ENCODE peak calls at places on chromosomes 13 and 19, in four cellular contexts. H is mesendoderm, J is H9, Z is neuronal stem cell. B is an unnamed sample.
A peak's percentile ranks its signal among the peaks of the same experiment; 100 is the strongest.

GRCh38 chr19:12868540-12869112 is 12.6 kb downstream of the DNASE2 start:
- DNase-seq in J (peak; percentile 71), Z (no peak), H (peak; percentile 69), B (no peak)

GRCh38 chr19:13557756-13558398 is 51.6 kb upstream of the CACNA1A start:
- DNase-seq in Z (no peak), J (peak; percentile 48), H (peak; percentile 31), B (no peak)

GRCh38 chr13:108827637-108828036 is 198.2 kb downstream of the MYO16 start:
- DNase-seq in H (no peak), Z (no peak), J (no peak), B (no peak)

GRCh38 chr19:10748924-10749434 is 31.1 kb downstream of the DNM2 start:
- DNase-seq in Z (no peak), J (no peak), H (no peak), B (peak; percentile 92)

GRCh38 chr13:104837756-104838155 is 1697.7 kb downstream of the EFNB2 start:
- DNase-seq in Z (no peak), J (no peak), H (no peak), B (no peak)

GRCh38 chr13:86710013-86710412 is 910.8 kb upstream of the SLITRK6 start:
- DNase-seq in H (no peak), J (no peak), Z (no peak), B (no peak)

GRCh38 chr19:17125052-17125727 is 49.6 kb downstream of the MYO9B start:
- DNase-seq in Z (no peak), J (no peak), H (no peak), B (no peak)

GRCh38 chr13:73412933-73413332 is 354.1 kb downstream of the KLF5 start:
- DNase-seq in J (no peak), Z (no peak), H (no peak), B (no peak)

GRCh38 chr19:33329727-33330126 is 27.4 kb upstream of the CEBPA start:
- DNase-seq in J (no peak), Z (no peak), H (no peak), B (no peak)

GRCh38 chr13:44735806-44736205 is 159.7 kb upstream of the TSC22D1 start:
- DNase-seq in Z (no peak), H (no peak), J (no peak), B (no peak)

GRCh38 chr19:10372698-10373097 is 7.7 kb downstream of the TYK2 start:
- DNase-seq in H (no peak), Z (no peak), J (no peak), B (no peak)

GRCh38 chr19:30605333-30605732 is 233.1 kb downstream of the ZNF536 start:
- DNase-seq in J (no peak), H (no peak), Z (no peak), B (no peak)

GRCh38 chr13:80881495-80882482 is 540.9 kb upstream of the SPRY2 start:
- DNase-seq in Z (no peak), J (no peak), H (no peak), B (no peak)
- H4K8ac ChIP-seq in Z (no peak overlapping the region), J (no peak overlapping the region), H (no peak overlapping the region), B (no peak overlapping the region)

GRCh38 chr19:48117515-48118330 is 7.1 kb upstream of the PLA2G4C start:
- DNase-seq in Z (no peak), H (no peak), J (peak; percentile 64), B (no peak)

GRCh38 chr19:48121066-48121465 is 10.4 kb upstream of the PLA2G4C start:
- DNase-seq in J (no peak), Z (no peak), H (no peak), B (no peak)

GRCh38 chr19:48121909-48122371 is 11.3 kb upstream of the PLA2G4C start:
- DNase-seq in H (no peak), J (no peak), Z (no peak), B (no peak)

GRCh38 chr19:48122421-48122820 is 11.8 kb upstream of the PLA2G4C start:
- DNase-seq in H (no peak), J (peak; percentile 14), Z (no peak), B (no peak)

GRCh38 chr19:48120505-48120904 is 9.9 kb upstream of the PLA2G4C start:
- DNase-seq in J (no peak), Z (no peak), H (no peak), B (no peak)
- H4K8ac ChIP-seq in J (no peak overlapping the region), Z (no peak overlapping the region), H (no peak overlapping the region), B (no peak overlapping the region)

GRCh38 chr19:4682417-4683200 is 12.5 kb upstream of the MYDGF start:
- DNase-seq in H (no peak), J (no peak), Z (no peak), B (no peak)
- H4K8ac ChIP-seq in H (no peak overlapping the region), J (no peak overlapping the region), Z (no peak overlapping the region), B (no peak overlapping the region)

GRCh38 chr13:37539176-37539575 is 59.4 kb downstream of the POSTN start:
- DNase-seq in J (no peak), H (no peak), Z (no peak), B (no peak)

GRCh38 chr13:37531054-37531453 is 67.5 kb downstream of the POSTN start:
- DNase-seq in Z (no peak), H (no peak), J (no peak), B (peak; percentile 72)

GRCh38 chr13:37534181-37534580 is 64.4 kb downstream of the POSTN start:
- DNase-seq in Z (no peak), H (no peak), J (no peak), B (no peak)
- H4K8ac ChIP-seq in Z (no peak overlapping the region), H (no peak overlapping the region), J (no peak overlapping the region), B (no peak overlapping the region)

DNA sequence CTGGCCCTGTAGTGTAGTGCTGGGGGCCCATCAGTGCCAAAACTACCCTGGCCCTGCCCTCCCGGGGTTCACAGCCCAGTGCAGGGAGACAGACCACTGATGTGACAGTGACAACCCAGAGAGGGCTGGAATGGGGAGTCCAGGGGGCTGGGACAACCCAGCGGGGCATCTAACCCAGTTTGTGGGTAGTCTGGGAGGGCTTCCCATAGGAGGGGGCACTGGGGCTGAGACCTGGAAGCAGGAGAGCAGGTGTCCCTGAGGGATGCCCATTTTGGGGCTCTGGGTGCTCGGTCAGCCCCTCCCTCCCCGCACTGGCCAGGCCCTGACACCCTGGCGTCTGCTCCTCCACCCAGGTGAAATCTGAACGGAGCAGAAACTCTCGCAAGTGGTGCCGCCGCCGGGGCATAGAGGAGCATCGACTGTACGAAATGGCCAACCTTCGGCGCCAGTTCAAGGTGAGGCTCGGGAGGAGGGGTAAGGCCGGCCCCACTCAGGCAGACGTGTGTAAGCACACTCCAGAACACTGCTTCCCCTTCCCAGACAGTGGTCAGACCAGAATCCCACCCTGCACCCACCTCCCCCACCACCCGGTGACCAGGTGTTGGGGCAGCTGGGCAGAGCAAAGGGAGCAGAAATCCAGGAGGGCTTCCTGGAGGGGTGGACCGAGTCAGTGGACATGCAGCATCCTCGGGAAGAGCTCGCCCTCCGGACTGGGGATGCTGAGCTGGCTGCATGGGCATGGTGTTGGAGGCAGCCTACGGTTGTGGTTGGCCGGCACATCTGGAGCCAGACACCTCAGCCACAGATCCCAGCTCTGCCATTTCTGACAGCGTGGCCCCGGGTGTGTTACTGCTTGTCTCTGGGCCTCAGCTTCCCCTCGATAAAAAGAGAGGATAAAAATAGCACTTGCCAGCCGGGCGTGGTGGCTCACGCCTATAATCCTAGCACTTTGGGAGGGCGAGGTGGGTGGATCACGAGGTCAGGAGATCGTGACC is 24.4 kb downstream of the DHX34 start:
- DNase-seq in Z (no peak), H (no peak), J (no peak), B (no peak)
- H4K8ac ChIP-seq in Z (no peak overlapping the region), H (no peak overlapping the region), J (no peak overlapping the region), B (no peak overlapping the region)

GRCh38 chr13:62357887-62358645 is 942.4 kb upstream of the PCDH20 start:
- DNase-seq in Z (peak; percentile 77), J (peak; percentile 82), H (peak; percentile 94), B (peak; percentile 31)
- H4K8ac ChIP-seq in Z (no peak overlapping the region), J (no peak overlapping the region), H (no peak overlapping the region), B (peak overlapping the region; percentile 36)